ENCODE peak calls at places on chromosomes 16 and 17, in nine cellular contexts. S, Q, W, V, E, Z, R, I and K are unnamed samples.

GRCh38 chr17:732788-733720 is 658 bp downstream of the TLCD3A start:
- DNase-seq in Q (no peak), E (peak; percentile 65), Z (peak; percentile 29), S (peak; percentile 61), V (peak; percentile 28), I (peak; percentile 41), W (peak; percentile 57), R (peak; percentile 25), K (peak; percentile 33)

GRCh38 chr17:56909742-56910508 is 3.9 kb downstream of the TRIM25 start:
- DNase-seq in V (no peak), Z (no peak), E (no peak), I (no peak), S (peak; percentile 40), W (no peak), R (no peak), Q (no peak), K (no peak)

GRCh38 chr17:34781071-34781470 is 180.2 kb downstream of the CCT6B start:
- DNase-seq in Q (no peak), E (no peak), Z (no peak), R (no peak), I (no peak), W (no peak), V (no peak), S (no peak), K (no peak)

GRCh38 chr16:10180771-10181163 is 1.5 kb downstream of the GRIN2A start:
- DNase-seq in S (no peak), R (no peak), Q (no peak), W (peak; percentile 24), V (peak; percentile 70), E (peak; percentile 83), Z (peak; percentile 61), I (no peak), K (peak; percentile 17)

GRCh38 chr17:74444406-74444805 is 12.5 kb downstream of the GPRC5C start:
- DNase-seq in Q (no peak), W (no peak), I (no peak), R (no peak), E (peak; percentile 38), S (peak; percentile 89), V (peak; percentile 40), Z (no peak), K (no peak)

GRCh38 chr17:57918017-57918895 is 37.0 kb downstream of the CUEDC1 start:
- DNase-seq in S (no peak), V (no peak), Z (no peak), E (no peak), I (peak; percentile 61), W (no peak), R (peak; percentile 46), Q (no peak), K (no peak)

GRCh38 chr16:29994613-29995329 is 646 bp downstream of the HIRIP3 start:
- DNase-seq in V (no peak), I (peak; percentile 42), S (peak; percentile 78), E (peak; percentile 94), Z (peak; percentile 79), W (peak; percentile 77), Q (no peak), R (peak; percentile 17), K (peak; percentile 80)

GRCh38 chr16:11129378-11129781 is 126.6 kb downstream of the SOCS1 start:
- DNase-seq in Z (no peak), E (no peak), S (no peak), R (no peak), W (no peak), V (no peak), Q (no peak), I (no peak), K (no peak)

GRCh38 chr16:87416826-87417471 is 24.8 kb downstream of the MAP1LC3B start:
- DNase-seq in Q (no peak), W (peak; percentile 75), E (no peak), R (no peak), I (peak; percentile 81), Z (no peak), S (no peak), V (no peak), K (no peak)

GRCh38 chr17:50629902-50630301 is 4.8 kb upstream of the ABCC3 start:
- DNase-seq in W (no peak), I (no peak), Q (no peak), R (no peak), Z (no peak), V (no peak), E (no peak), S (no peak), K (no peak)

GRCh38 chr16:10080031-10080772 is 102.0 kb downstream of the GRIN2A start:
- DNase-seq in Z (no peak), W (no peak), I (peak; percentile 5), E (no peak), V (no peak), S (peak; percentile 70), R (peak; percentile 14), Q (no peak), K (peak; percentile 22)

GRCh38 chr16:17474572-17474971 is 3.8 kb upstream of the XYLT1 start:
- DNase-seq in Z (no peak), S (no peak), Q (no peak), V (no peak), R (no peak), E (no peak), I (no peak), W (no peak), K (no peak)

GRCh38 chr17:57566724-57567123 is 178.4 kb downstream of the CCDC182 start:
- DNase-seq in Z (no peak), I (no peak), W (no peak), S (no peak), Q (no peak), V (no peak), R (no peak), E (no peak), K (no peak)

GRCh38 chr17:81794509-81794908 is 9.4 kb upstream of the GCGR start:
- DNase-seq in V (no peak), E (no peak), W (no peak), I (peak; percentile 31), R (no peak), S (peak; percentile 73), Q (no peak), Z (no peak), K (no peak)

GRCh38 chr16:525520-526180 is 1.9 kb upstream of the CAPN15 start:
- DNase-seq in V (no peak), R (peak; percentile 95), S (no peak), I (peak; percentile 79), W (peak; percentile 93), E (no peak), Z (no peak), Q (peak; percentile 42), K (no peak)

GRCh38 chr16:89581861-89582563 is 6.5 kb downstream of the CPNE7 start:
- DNase-seq in V (no peak), S (peak; percentile 80), Z (no peak), E (peak; percentile 10), W (no peak), I (peak; percentile 94), Q (no peak), R (peak; percentile 78), K (peak; percentile 96)